ENCODE peak calls at places on chromosomes 5 and 9, in eight cellular contexts. P is PC-9, I is endothelial cell of umbilical vein, A is mammary epithelial cell, Z is hepatocyte, U is HCT116, M is A673, C is GM23248. H is an unnamed sample.

GRCh38 chr9:127221695-127222094 is 42.9 kb upstream of the GARNL3 start:
- DNase-seq in P (no peak), I (no peak), A (no peak), Z (no peak), U (no peak), M (no peak), C (no peak), H (peak)

GRCh38 chr5:82334856-82335255 is 56.7 kb upstream of the RPS23 start:
- DNase-seq in P (no peak), I (no peak), A (no peak), Z (peak), U (no peak), M (no peak), C (peak), H (no peak)

GRCh38 chr5:158133369-158133768 is 274.4 kb upstream of the CLINT1 start:
- DNase-seq in P (no peak), I (peak), A (no peak), Z (no peak), U (no peak), M (no peak), C (peak), H (no peak)

GRCh38 chr5:132055808-132056609 is 4.4 kb upstream of the IL3 start:
- DNase-seq in P (no peak), I (no peak), A (no peak), Z (no peak), U (no peak), M (no peak), C (no peak), H (no peak)

GRCh38 chr5:89930591-89931383 is 478.8 kb downstream of the CETN3 start:
- DNase-seq in P (peak), I (peak), A (peak), Z (no peak), U (peak), M (peak), C (peak), H (peak)

GRCh38 chr9:5561828-5562488 is 51.6 kb downstream of the PDCD1LG2 start:
- DNase-seq in P (no peak), I (no peak), A (no peak), Z (no peak), U (no peak), M (no peak), C (no peak), H (no peak)

GRCh38 chr5:162496080-162496808 is 428.7 kb downstream of the GABRG2 start:
- DNase-seq in P (no peak), I (no peak), A (no peak), Z (no peak), U (no peak), M (no peak), C (no peak), H (peak)

GRCh38 chr9:93467062-93467416 is 13.7 kb upstream of the FAM120AOS start:
- DNase-seq in P (no peak), I (no peak), A (peak), Z (no peak), U (no peak), M (peak), C (no peak), H (no peak)

GRCh38 chr9:35423499-35423898 is 66.4 kb upstream of the RUSC2 start:
- DNase-seq in P (no peak), I (no peak), A (peak), Z (no peak), U (no peak), M (no peak), C (peak), H (no peak)

GRCh38 chr5:137730331-137730730 is 5.6 kb downstream of the KLHL3 start:
- DNase-seq in P (no peak), I (no peak), A (peak), Z (no peak), U (no peak), M (no peak), C (peak), H (no peak)

GRCh38 chr9:88256216-88256615 is 117.9 kb upstream of the SPATA31C2 start:
- DNase-seq in P (peak), I (no peak), A (no peak), Z (no peak), U (no peak), M (no peak), C (no peak), H (no peak)

GRCh38 chr9:15306757-15307522 is at the start of gene TTC39B:
- DNase-seq in P (peak), I (peak), A (peak), Z (peak), U (peak), M (peak), C (peak), H (peak)

GRCh38 chr9:88528356-88528755 is 6.6 kb upstream of the NXNL2 start:
- DNase-seq in P (no peak), I (no peak), A (no peak), Z (no peak), U (no peak), M (no peak), C (peak), H (no peak)

GRCh38 chr9:112074250-112075008 is 100.7 kb downstream of the SUSD1 start:
- DNase-seq in P (peak), I (peak), A (peak), Z (peak), U (peak), M (peak), C (peak), H (peak)

GRCh38 chr9:114119242-114120191 is 20.4 kb upstream of the KIF12 start:
- DNase-seq in P (no peak), I (no peak), A (no peak), Z (no peak), U (no peak), M (no peak), C (no peak), H (no peak)

DNA sequence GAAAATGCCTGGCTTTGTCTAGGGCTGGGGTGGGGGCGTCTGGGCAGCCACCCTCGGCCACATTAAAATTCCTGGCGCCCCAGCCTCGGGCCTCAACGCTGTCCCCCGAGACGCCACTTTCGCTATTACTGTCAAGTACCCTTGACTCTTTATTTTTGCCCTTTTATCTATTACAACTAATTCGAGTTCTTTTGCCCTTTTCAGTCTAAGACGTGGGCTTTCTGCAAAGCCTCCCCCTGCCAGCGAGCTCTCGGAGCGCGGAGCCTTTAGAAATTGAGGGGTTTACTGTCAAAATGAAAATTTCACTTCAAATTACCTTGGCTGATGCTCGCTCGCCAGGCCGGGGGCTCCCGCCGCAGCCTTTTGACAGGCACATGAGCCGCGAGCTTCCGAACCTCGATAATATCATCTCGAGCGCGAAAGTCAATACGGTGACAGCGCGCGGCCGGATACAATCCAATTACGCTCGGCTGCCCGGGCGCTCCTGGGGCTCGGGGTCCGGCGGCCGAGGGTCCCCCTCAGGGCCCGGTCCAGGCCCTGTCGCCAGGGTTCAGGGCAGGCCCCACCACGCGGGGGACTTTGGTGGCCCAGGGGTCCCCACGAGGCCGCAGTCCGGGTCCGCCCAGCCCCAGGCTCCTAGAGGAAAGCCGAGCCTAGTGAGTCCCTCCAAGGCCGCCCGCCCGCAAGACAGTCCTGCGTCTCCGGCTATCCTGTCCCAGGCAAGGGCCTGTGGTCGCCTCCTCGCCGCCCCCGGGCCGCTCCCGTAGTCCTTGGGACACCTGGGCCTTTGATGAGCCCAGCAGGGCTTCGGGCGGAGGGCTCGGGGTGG is 6.7 kb downstream of the IRX4 start:
- DNase-seq in P (no peak), I (no peak), A (no peak), Z (no peak), U (no peak), M (no peak), C (no peak), H (no peak)
- TF ChIP-seq EZH2 in P (no peak), I (peak), A (no peak), Z (peak), U (no peak), M (peak), C (no peak), H (no peak)

GRCh38 chr5:175873090-175873454 is 1.7 kb downstream of the CPLX2 start:
- DNase-seq in P (no peak), I (no peak), A (no peak), Z (peak), U (no peak), M (peak), C (no peak), H (no peak)

GRCh38 chr5:175868996-175869638 is 2.3 kb upstream of the CPLX2 start:
- DNase-seq in P (no peak), I (no peak), A (no peak), Z (no peak), U (no peak), M (no peak), C (no peak), H (no peak)

GRCh38 chr5:175870820-175871447 is 444 bp upstream of the CPLX2 start:
- DNase-seq in P (no peak), I (no peak), A (no peak), Z (no peak), U (no peak), M (no peak), C (no peak), H (no peak)

GRCh38 chr5:175874462-175875139 is 3.2 kb downstream of the CPLX2 start:
- DNase-seq in P (no peak), I (no peak), A (no peak), Z (no peak), U (no peak), M (no peak), C (no peak), H (no peak)

DNA sequence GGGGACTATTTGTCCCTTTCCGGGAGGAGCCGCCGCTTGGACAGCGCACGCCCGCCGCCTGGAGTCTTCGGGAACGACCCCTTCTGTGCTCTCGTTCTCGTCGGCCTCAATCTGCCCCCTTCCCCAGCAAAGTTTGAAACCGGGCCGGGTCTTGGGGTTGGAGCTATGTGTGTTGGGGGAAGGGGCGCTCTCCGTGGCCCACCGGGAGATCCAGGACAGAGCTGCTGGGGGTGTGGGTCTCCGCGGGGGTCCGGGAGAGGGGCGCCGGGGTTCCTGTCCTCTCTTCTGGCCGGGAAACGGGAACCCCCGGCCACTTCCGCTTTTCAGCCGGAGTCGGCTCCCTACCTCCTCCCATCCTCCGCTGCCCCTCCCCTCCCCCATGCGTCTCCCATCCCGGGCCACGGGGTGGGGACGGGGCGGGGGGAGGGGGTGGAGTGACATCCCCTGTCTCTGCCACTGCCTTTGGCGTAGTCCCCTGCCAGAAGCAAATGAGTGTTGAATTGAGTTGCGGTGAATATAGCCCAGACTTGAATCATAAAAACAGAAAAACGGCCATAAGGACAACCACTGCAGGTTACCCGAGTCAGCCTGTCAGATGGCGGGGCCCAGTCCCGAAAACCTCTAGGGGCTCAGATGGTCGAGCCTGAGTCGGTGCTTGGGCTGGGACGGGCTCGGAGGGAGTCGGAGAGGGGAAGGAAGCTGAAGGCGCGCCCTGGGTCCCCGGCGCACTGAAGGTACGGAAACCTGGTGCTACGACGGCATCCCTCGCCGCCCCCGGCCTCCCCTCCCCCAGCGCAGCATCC is 1.1 kb downstream of the CPLX2 start:
- DNase-seq in P (no peak), I (no peak), A (no peak), Z (no peak), U (no peak), M (no peak), C (no peak), H (no peak)
- TF ChIP-seq EZH2 in P (no peak), I (no peak), A (no peak), Z (no peak), U (no peak), M (peak), C (no peak), H (no peak)

GRCh38 chr5:139743001-139743771 is 52.4 kb upstream of the PSD2 start:
- DNase-seq in P (no peak), I (no peak), A (no peak), Z (no peak), U (no peak), M (no peak), C (no peak), H (no peak)

GRCh38 chr5:139745121-139745799 is 50.3 kb upstream of the PSD2 start:
- DNase-seq in P (peak), I (no peak), A (peak), Z (peak), U (peak), M (peak), C (peak), H (no peak)

GRCh38 chr5:139745800-139746690 is 49.6 kb upstream of the PSD2 start:
- DNase-seq in P (peak), I (peak), A (peak), Z (peak), U (peak), M (peak), C (peak), H (peak)

GRCh38 chr5:139743804-139744203 is 51.8 kb upstream of the PSD2 start:
- DNase-seq in P (no peak), I (no peak), A (no peak), Z (peak), U (no peak), M (no peak), C (no peak), H (no peak)

DNA sequence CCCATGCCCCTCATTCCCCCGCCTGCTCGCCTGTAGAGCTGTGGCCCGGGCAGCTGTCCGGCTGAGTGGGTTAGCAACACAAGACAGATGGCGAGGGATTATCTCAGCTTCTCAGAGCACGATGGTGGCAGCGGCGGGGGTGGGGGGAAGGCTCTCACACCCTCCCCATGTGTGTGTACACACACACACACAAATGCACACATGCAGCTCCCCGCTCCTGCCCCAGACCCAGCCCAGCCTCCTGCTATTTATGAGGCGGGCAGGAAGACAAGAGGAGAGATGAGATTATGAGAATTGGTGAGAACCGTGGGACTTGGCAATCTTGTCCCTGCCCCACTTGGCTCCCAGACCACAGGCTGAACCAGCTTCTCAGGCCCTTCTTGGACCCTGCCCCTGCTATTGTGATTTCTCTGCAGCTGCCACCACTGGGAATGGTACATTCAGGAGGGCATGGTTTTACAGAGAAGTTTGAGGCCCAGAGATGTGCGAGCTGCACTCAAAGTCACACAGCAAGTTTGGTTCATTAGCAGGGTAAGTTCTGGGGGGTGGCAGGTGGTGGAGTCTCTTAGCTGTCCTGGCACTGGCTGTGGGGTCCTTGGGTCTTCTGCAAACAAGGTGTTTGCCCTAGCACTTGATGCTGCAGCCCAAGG is 51.0 kb upstream of the PSD2 start:
- DNase-seq in P (no peak), I (no peak), A (no peak), Z (peak), U (no peak), M (no peak), C (no peak), H (no peak)
- TF ChIP-seq EZH2 in P (no peak), I (no peak), A (no peak), Z (no peak), U (no peak), M (no peak), C (no peak), H (no peak)

DNA sequence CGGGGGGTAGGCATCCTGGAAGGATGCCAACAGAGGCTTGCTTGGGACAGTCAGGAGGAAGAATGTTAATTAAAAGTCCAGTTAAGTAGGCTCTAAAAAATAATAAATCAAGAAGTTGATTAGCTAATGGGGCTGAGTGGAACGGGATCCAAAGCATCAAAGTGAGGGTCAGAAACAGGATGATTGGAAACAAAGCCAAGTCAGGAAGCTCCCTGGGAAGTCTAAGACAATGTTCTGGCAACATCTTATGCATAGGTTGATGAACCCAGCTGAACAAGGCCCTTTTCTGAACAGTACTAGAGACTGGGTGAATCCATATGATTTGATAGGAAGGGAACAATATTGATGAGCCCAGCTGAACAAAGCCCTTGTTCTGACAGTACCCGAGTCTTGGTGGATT is 50.2 kb upstream of the STARD4 start:
- DNase-seq in P (no peak), I (peak), A (no peak), Z (no peak), U (no peak), M (no peak), C (no peak), H (no peak)
- TF ChIP-seq EZH2 in P (no peak), I (no peak), A (no peak), Z (no peak), U (no peak), M (no peak), C (no peak), H (no peak)

GRCh38 chr5:148653840-148654781 is at the start of gene HTR4:
- DNase-seq in P (no peak), I (no peak), A (no peak), Z (peak), U (no peak), M (no peak), C (no peak), H (no peak)
- TF ChIP-seq EZH2 in P (no peak), I (peak), A (no peak), Z (peak), U (no peak), M (peak), C (no peak), H (no peak)

H was measured in MM.1S.